ENCODE peak calls at places on chromosomes 6 and 20, in eight cellular contexts. G is stimulated activated naive CD4-positive, alpha-beta T cell; K is stimulated activated CD4-positive, alpha-beta T cell treated with anti-CD3 and anti-CD28 coated beads, TNF-alpha, amount 100 ng/mL, for 4 hours; A is nephron progenitor cell; W is GM23338; B is progenitor cell of endocrine pancreas; P is AG09309; R is glomerular endothelial cell. S is an unnamed sample.

GRCh38 chr6:125044066-125044465 is 81.8 kb downstream of the RNF217 start:
- DNase-seq in G (no peak), K (no peak), A (no peak), W (no peak), B (no peak), P (no peak), R (no peak), S (no peak)

GRCh38 chr20:949717-950116 is 33.6 kb upstream of the ANGPT4 start:
- DNase-seq in G (no peak), K (no peak), A (no peak), W (no peak), B (no peak), P (no peak), R (no peak), S (no peak)

GRCh38 chr6:81843302-81843701 is 90.8 kb upstream of the TENT5A start:
- DNase-seq in G (no peak), K (no peak), A (no peak), W (no peak), B (no peak), P (no peak), R (no peak), S (no peak)

GRCh38 chr6:135064586-135064985 is 10.0 kb upstream of the HBS1L start:
- DNase-seq in G (no peak), K (no peak), A (no peak), W (no peak), B (no peak), P (no peak), R (no peak), S (no peak)

GRCh38 chr6:166269301-166270039 is 38.7 kb downstream of the PRR18 start:
- DNase-seq in G (no peak), K (no peak), A (no peak), W (no peak), B (no peak), P (no peak), R (no peak), S (no peak)

GRCh38 chr6:93124226-93124625 is 295.1 kb downstream of the EPHA7 start:
- DNase-seq in G (no peak), K (no peak), A (no peak), W (no peak), B (no peak), P (no peak), R (no peak), S (no peak)

GRCh38 chr6:149766156-149766768 is 16.7 kb downstream of the PCMT1 start:
- DNase-seq in G (no peak), K (no peak), A (no peak), W (no peak), B (no peak), P (peak), R (no peak), S (no peak)

GRCh38 chr6:25381077-25381476 is 101.9 kb downstream of the CARMIL1 start:
- DNase-seq in G (no peak), K (no peak), A (no peak), W (no peak), B (no peak), P (no peak), R (no peak), S (no peak)

GRCh38 chr20:10200329-10200728 is 18.3 kb upstream of the SNAP25 start:
- DNase-seq in G (no peak), K (no peak), A (no peak), W (no peak), B (no peak), P (no peak), R (no peak), S (no peak)

GRCh38 chr6:3518356-3518841 is 61.5 kb upstream of the SLC22A23 start:
- DNase-seq in G (no peak), K (no peak), A (no peak), W (no peak), B (no peak), P (peak), R (no peak), S (no peak)

GRCh38 chr20:46959081-46959692 is 64.5 kb downstream of the EYA2 start:
- DNase-seq in G (no peak), K (no peak), A (no peak), W (no peak), B (no peak), P (peak), R (no peak), S (no peak)

GRCh38 chr6:135932651-135933050 is 81.2 kb downstream of the PDE7B start:
- DNase-seq in G (no peak), K (no peak), A (no peak), W (no peak), B (no peak), P (no peak), R (no peak), S (no peak)

GRCh38 chr20:60050193-60050960 is 92.2 kb downstream of the CDH26 start:
- DNase-seq in G (no peak), K (no peak), A (no peak), W (peak), B (no peak), P (no peak), R (no peak), S (no peak)

GRCh38 chr6:17281100-17281496 is at the start of gene RBM24:
- DNase-seq in G (no peak), K (no peak), A (peak), W (peak), B (peak), P (no peak), R (no peak), S (no peak)